ENCODE peak calls at places on chromosomes 2 and 18, in four cellular contexts. Y, X, S and J are unnamed samples.

GRCh38 chr2:17853799-17854198 is 24.7 kb upstream of the KCNS3 start:
- DNase-seq in X (no peak), Y (no peak), S (no peak), J (no peak)

GRCh38 chr2:117832905-117833613 is 18.6 kb downstream of the DDX18 start:
- DNase-seq in Y (no peak), X (peak), S (no peak), J (no peak)

GRCh38 chr2:187009483-187010239 is 160.7 kb upstream of the ZSWIM2 start:
- DNase-seq in Y (no peak), X (no peak), S (no peak), J (no peak)

GRCh38 chr18:77208969-77209368 is 40.7 kb upstream of the GALR1 start:
- DNase-seq in S (peak), Y (no peak), X (peak), J (peak)

GRCh38 chr18:67644226-67644625 is 127.7 kb upstream of the DSEL start:
- DNase-seq in S (no peak), X (no peak), Y (no peak), J (no peak)

GRCh38 chr2:204763974-204764703 is 218.9 kb downstream of the PARD3B start:
- DNase-seq in X (no peak), Y (no peak), S (no peak), J (no peak)

GRCh38 chr2:42249284-42249683 is 80.1 kb downstream of the EML4 start:
- DNase-seq in Y (no peak), X (no peak), S (no peak), J (no peak)

GRCh38 chr2:224369028-224369632 is 32.8 kb downstream of the FAM124B start:
- DNase-seq in X (peak), S (peak), Y (no peak), J (peak)

GRCh38 chr2:231931481-231931915 is 5.3 kb upstream of the NPPC start:
- DNase-seq in S (no peak), Y (peak), X (peak), J (no peak)

GRCh38 chr18:44564922-44565321 is 115.8 kb upstream of the SETBP1 start:
- DNase-seq in S (no peak), X (peak), Y (no peak), J (no peak)

GRCh38 chr2:191846787-191847620 is at the start of gene CAVIN2:
- DNase-seq in S (no peak), X (peak), Y (peak), J (no peak)

GRCh38 chr18:48616484-48617255 is 77.8 kb downstream of the CTIF start:
- DNase-seq in X (no peak), S (no peak), Y (no peak), J (no peak)

GRCh38 chr2:127747621-127748020 is 46.3 kb downstream of the SFT2D3 start:
- DNase-seq in Y (no peak), S (no peak), X (no peak), J (no peak)

GRCh38 chr2:2644040-2644439 is 313.0 kb upstream of the MYT1L start:
- DNase-seq in S (no peak), X (no peak), Y (no peak), J (no peak)

GRCh38 chr2:98518106-98518505 is 73.4 kb downstream of the INPP4A start:
- DNase-seq in S (peak), Y (no peak), X (no peak), J (peak)

GRCh38 chr18:24015897-24016631 is 1.5 kb downstream of the TTC39C start:
- DNase-seq in X (no peak), Y (no peak), S (no peak), J (peak)

GRCh38 chr18:29741481-29741880 is 1301.1 kb downstream of the DSC3 start:
- DNase-seq in S (no peak), X (no peak), Y (no peak), J (no peak)

DNA sequence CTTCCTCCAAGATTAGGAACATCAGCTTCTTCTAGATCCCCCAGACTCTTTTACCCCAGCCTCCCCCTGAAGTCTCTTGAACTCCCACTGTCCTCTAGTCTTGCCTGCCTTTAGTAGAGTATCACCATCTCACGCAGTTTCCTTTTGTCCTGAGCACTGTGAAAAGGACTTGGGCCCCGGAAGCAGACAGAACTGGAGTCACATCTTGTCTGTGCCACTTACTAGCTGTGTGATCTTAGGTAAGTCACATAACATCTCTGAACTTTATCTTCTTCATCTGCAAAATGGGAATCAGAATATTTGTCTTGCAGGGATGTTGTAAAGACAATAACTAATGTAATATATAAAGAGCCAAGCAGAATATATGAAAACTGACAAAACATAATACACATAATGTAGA is 8.4 kb upstream of the TRABD2A start:
- DNase-seq in Y (peak), S (no peak), X (no peak), J (no peak)
- H3K4me3 ChIP-seq in Y (no peak), S (no peak), X (no peak), J (peak)

DNA sequence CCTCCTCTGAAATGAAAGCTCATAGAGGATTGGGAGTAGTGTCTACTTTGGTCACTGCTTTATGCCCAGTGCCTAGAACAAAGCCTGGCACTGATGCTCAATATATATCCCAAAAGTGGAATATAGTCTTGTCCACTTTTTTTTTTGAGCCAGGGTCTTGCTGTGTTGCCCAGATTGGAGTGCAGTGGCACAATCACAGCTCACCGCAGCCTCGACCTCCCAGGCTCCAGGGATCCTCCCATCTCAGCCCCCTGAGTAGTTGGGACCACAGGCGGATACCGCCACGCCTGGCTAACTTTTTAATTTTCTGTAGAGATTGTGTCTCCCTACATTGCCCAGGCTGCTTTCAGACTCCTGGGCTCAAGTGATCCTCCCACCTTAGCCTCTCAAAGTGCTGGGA is 3.8 kb downstream of the FKBP7 start:
- DNase-seq in Y (no peak), S (no peak), X (no peak), J (no peak)
- TF ChIP-seq CTCF in Y (no peak), S (no peak), X (no peak), J (no peak)

GRCh38 chr2:105396254-105397024 is 2.4 kb downstream of the FHL2 start:
- DNase-seq in S (no peak), Y (peak), X (peak), J (no peak)

GRCh38 chr2:105398522-105399206 is at the start of gene FHL2:
- DNase-seq in Y (peak), S (peak), X (peak), J (peak)

GRCh38 chr2:105397959-105398521 is 811 bp downstream of the FHL2 start:
- DNase-seq in S (no peak), Y (peak), X (peak), J (no peak)

GRCh38 chr2:105395691-105396090 is 3.2 kb downstream of the FHL2 start:
- DNase-seq in S (no peak), Y (peak), X (no peak), J (no peak)

GRCh38 chr2:105397025-105397722 is 1.7 kb downstream of the FHL2 start:
- DNase-seq in Y (peak), X (no peak), S (no peak), J (no peak)
- H3K4me3 ChIP-seq in Y (peak), X (peak), S (no peak), J (no peak)

DNA sequence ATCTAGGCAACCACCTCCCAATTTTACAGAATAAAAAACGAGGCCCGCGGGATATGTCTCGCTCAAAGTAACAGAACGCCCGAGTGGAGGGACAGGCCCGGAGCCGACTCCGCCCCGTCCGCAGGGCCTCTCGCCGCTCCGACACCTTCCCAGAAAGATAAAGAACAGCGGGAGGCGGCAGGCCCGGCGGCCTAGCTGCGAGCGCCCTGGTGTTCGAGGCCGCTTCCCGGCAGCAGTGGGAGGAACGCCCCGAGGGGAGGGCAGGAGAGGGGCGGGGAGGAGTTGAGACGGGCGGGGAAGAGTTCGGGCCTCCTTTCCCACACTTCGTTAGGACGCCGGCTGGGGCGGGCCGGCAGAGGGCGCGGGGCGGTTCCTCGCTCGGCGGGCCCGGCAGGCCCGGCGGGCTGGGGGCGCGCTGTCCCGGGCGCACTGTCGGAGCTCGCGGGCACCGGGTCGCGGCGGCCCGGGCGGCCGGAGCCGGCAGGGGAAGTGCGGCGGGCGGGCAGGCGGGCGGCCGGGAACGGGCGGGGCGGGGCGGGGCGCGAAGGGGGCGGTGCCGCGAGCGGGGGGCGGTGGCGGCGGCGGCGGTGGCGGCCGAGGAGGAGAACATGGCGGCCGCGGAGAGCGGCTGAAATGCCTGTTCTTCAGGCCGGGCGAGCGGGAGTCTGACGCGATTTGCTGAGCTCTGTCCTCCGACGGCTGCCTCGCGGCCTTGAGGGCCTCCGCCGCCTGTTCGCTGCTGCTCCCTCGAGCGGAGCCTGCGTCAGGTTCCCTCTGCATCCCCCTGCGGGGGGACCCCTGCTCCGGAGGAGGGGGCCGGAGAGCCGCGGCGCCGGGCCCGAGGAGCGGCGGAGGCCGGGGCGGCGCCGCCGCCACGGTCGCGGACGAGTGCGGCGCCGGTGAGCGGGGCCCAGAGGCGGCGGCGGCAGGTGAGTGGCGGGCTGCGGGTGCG is at the start of gene NCOA1:
- DNase-seq in X (peak), Y (peak), S (peak), J (peak)
- TF ChIP-seq CTCF in X (no peak), Y (no peak), S (no peak), J (peak)

GRCh38 chr2:113138428-113139322 is 11.3 kb downstream of the IL1RN start:
- DNase-seq in X (peak), Y (peak), S (peak), J (peak)
- H3K4me3 ChIP-seq in X (no peak), Y (no peak), S (no peak), J (no peak)

GRCh38 chr2:3738454-3738853 is 35.1 kb downstream of the DCDC2C start:
- DNase-seq in S (peak), X (peak), Y (no peak), J (peak)
- TF ChIP-seq CTCF in S (no peak), X (peak), Y (no peak), J (peak)

GRCh38 chr2:232994446-232994845 is 18.6 kb downstream of the NGEF start:
- DNase-seq in S (no peak), X (no peak), Y (peak), J (no peak)
- H3K4me3 ChIP-seq in S (no peak), X (no peak), Y (no peak), J (no peak)

DNA sequence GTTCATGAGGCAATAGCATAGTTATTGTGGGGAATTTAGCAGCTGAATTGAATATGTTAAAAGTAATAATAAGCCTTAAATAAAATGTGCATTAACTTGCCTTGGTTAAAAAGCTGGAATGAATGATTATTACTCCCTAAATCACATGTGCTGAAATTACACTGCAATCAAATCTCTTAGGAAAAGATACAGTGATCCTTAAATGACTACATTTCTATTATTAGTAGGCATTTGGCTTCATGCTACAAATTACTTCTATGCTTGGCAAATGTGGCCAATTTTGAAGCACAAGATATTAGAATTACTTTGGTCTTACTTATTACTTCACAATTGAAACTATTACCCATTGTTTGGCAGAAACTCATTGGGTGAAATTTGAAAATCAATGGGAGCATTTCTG is 5.4 kb downstream of the RND3 start:
- DNase-seq in S (no peak), X (peak), Y (no peak), J (no peak)
- TF ChIP-seq CTCF in S (no peak), X (no peak), Y (no peak), J (no peak)

GRCh38 chr2:166239548-166239947 is 111.7 kb upstream of the SCN1A start:
- DNase-seq in Y (no peak), S (no peak), X (peak), J (no peak)
- H3K4me3 ChIP-seq in Y (no peak), S (no peak), X (no peak), J (no peak)